ENCODE peak calls at places on chromosomes 4 and X, in seven cellular contexts. E, B, V, Z, U, N and W are unnamed samples.

GRCh38 chrX:33817266-33817665 is 314.8 kb downstream of the FAM47A start:
- DNase-seq in E (no peak), B (no peak), V (no peak), Z (no peak), U (no peak), N (no peak), W (no peak)

GRCh38 chrX:106611682-106612402 is at the start of gene RADX:
- DNase-seq in E (peak; percentile 84), B (peak; percentile 95), V (peak; percentile 91), Z (peak; percentile 80), U (peak; percentile 75), N (peak; percentile 69), W (peak; percentile 79)

GRCh38 chr4:89290727-89291126 is 16.9 kb downstream of the GPRIN3 start:
- DNase-seq in E (no peak), B (no peak), V (no peak), Z (no peak), U (no peak), N (no peak), W (no peak)

GRCh38 chrX:128057421-128057820 is 5.2 kb upstream of the ACTRT1 start:
- DNase-seq in E (no peak), B (no peak), V (no peak), Z (no peak), U (no peak), N (no peak), W (no peak)

GRCh38 chr4:6196871-6197270 is 3.5 kb downstream of the JAKMIP1 start:
- DNase-seq in E (no peak), B (no peak), V (no peak), Z (peak; percentile 35), U (no peak), N (no peak), W (no peak)

GRCh38 chr4:99887837-99888236 is 6.4 kb downstream of the LAMTOR3 start:
- DNase-seq in E (no peak), B (no peak), V (no peak), Z (no peak), U (no peak), N (no peak), W (no peak)

GRCh38 chr4:69907151-69907550 is 23.7 kb upstream of the CSN1S1 start:
- DNase-seq in E (no peak), B (no peak), V (no peak), Z (no peak), U (no peak), N (no peak), W (no peak)

GRCh38 chrX:132837971-132838370 is 120.5 kb downstream of the HS6ST2 start:
- DNase-seq in E (no peak), B (no peak), V (no peak), Z (no peak), U (no peak), N (no peak), W (no peak)

GRCh38 chrX:44063611-44064010 is 90.4 kb upstream of the NDP start:
- DNase-seq in E (no peak), B (no peak), V (no peak), Z (no peak), U (no peak), N (no peak), W (no peak)

GRCh38 chr4:5654791-5655190 is 53.6 kb downstream of the EVC2 start:
- DNase-seq in E (no peak), B (no peak), V (no peak), Z (no peak), U (no peak), N (no peak), W (peak; percentile 10)

GRCh38 chrX:150256297-150256650 is 106.8 kb upstream of the MAMLD1 start:
- DNase-seq in E (no peak), B (no peak), V (no peak), Z (no peak), U (no peak), N (no peak), W (no peak)

GRCh38 chr4:117623321-117623720 is 411.0 kb upstream of the NDST3 start:
- DNase-seq in E (no peak), B (no peak), V (no peak), Z (no peak), U (no peak), N (no peak), W (no peak)

GRCh38 chr4:92235741-92236140 is 68.0 kb upstream of the GRID2 start:
- DNase-seq in E (no peak), B (no peak), V (no peak), Z (no peak), U (no peak), N (no peak), W (no peak)

GRCh38 chr4:23921447-23921845 is 31.6 kb upstream of the PPARGC1A start:
- DNase-seq in E (no peak), B (no peak), V (no peak), Z (no peak), U (no peak), N (no peak), W (no peak)

GRCh38 chr4:8848507-8849265 is 23.0 kb downstream of the HMX1 start:
- DNase-seq in E (no peak), B (no peak), V (no peak), Z (peak; percentile 41), U (peak; percentile 35), N (no peak), W (no peak)

GRCh38 chrX:136147320-136147901 is at the start of gene FHL1:
- DNase-seq in E (peak; percentile 46), B (no peak), V (no peak), Z (peak; percentile 86), U (peak; percentile 50), N (peak; percentile 79), W (peak; percentile 16)

DNA sequence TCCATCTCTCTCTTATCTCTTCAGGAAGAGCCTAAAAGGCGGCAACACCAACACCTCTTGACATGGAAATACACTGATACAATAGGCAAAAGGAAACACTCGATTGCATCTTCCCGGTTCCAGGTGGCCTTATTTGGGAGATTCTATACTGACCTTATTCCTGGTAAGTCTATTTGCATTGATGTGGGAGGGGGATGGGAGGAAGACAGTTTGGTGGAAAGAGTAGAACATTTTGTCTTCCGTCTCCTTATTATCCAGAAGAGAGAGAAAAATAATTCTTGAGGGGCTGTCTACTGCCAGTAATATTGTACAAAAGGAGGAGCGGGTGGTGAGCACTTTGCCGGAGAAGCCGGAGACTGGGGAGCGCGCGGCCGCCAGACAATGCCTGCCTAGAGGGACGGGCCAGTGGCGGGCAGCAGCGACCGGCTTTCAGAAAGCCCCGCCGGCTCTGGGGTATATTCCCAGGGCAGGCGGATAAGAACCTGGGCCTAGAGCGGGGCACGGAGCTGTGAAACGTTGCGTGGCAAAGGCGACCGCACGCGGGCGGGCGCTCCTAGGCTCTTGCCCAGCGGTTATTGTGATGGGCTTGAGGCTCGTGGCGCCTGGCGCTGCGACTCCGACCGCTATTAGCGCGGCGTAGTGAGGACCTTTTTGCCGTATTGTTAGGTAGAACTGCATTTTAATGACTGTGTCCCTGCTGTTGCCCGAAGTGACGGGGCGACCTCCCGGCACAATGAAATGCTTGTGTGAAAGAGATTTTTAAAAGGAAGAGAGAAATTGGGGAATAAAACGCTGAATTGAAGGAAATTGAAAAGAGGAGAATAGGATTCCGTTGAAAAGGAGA is 520 bp downstream of the PRDM8 start:
- DNase-seq in E (no peak), B (no peak), V (peak; percentile 66), Z (no peak), U (peak; percentile 73), N (no peak), W (no peak)
- H3K27ac ChIP-seq in E (no peak overlapping the region), B (no peak overlapping the region), V (no peak overlapping the region), Z (no peak overlapping the region), U (no peak overlapping the region), N (peak overlapping the region; percentile 38), W (peak overlapping the region; percentile 94)

GRCh38 chrX:154327026-154327820 is 31.6 kb downstream of the TKTL1 start:
- DNase-seq in E (peak; percentile 55), B (no peak), V (no peak), Z (no peak), U (no peak), N (no peak), W (no peak)
- H3K27ac ChIP-seq in E (peak overlapping the region; percentile 27), B (no peak overlapping the region), V (no peak overlapping the region), Z (no peak overlapping the region), U (no peak overlapping the region), N (no peak overlapping the region), W (no peak overlapping the region)

DNA sequence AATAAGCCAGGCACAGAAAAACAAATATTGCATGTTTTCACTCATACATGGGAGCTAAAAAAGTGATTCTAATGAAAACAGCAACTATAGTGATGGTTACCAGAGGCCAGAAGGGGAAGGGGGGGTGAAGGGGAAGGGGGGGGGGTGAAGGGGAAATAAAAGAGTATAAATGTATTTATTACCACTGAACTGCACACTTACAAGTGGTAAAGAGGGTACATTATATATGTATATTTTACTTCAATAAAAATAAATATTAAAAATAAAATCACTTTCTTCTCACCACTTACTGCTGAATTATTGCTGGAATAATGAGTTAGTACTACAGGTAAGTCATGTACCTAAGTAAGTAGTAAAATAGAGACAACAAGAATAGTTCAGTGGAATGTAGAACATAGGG is 2.1 kb upstream of the VCX3B start:
- DNase-seq in E (no peak), B (no peak), V (no peak), Z (no peak), U (no peak), N (no peak), W (no peak)
- H3K27ac ChIP-seq in E (no peak overlapping the region), B (no peak overlapping the region), V (no peak overlapping the region), Z (no peak overlapping the region), U (no peak overlapping the region), N (no peak overlapping the region), W (no peak overlapping the region)

GRCh38 chr4:76017056-76017686 is 6.1 kb downstream of the CXCL10 start:
- DNase-seq in E (no peak), B (no peak), V (no peak), Z (no peak), U (no peak), N (no peak), W (no peak)
- H3K27ac ChIP-seq in E (no peak overlapping the region), B (no peak overlapping the region), V (no peak overlapping the region), Z (no peak overlapping the region), U (no peak overlapping the region), N (no peak overlapping the region), W (no peak overlapping the region)

GRCh38 chr4:30720021-30720655 is at the start of gene PCDH7:
- DNase-seq in E (no peak), B (no peak), V (peak; percentile 41), Z (peak; percentile 70), U (peak; percentile 76), N (peak; percentile 52), W (no peak)
- H3K27ac ChIP-seq in E (no peak within 1 kb of the TSS), B (no peak within 1 kb of the TSS), V (no peak within 1 kb of the TSS), Z (peak within 1 kb of the TSS; percentile 81), U (no peak within 1 kb of the TSS), N (peak within 1 kb of the TSS; percentile 86), W (peak within 1 kb of the TSS; percentile 73)

GRCh38 chrX:115341421-115341820 is 51.9 kb downstream of the LUZP4 start:
- DNase-seq in E (no peak), B (no peak), V (no peak), Z (no peak), U (no peak), N (no peak), W (no peak)

GRCh38 chrX:115350696-115351408 is 61.3 kb downstream of the LUZP4 start:
- DNase-seq in E (no peak), B (no peak), V (no peak), Z (no peak), U (no peak), N (no peak), W (no peak)

GRCh38 chrX:115344885-115345653 is 55.6 kb downstream of the LUZP4 start:
- DNase-seq in E (no peak), B (no peak), V (peak; percentile 79), Z (peak; percentile 94), U (no peak), N (peak; percentile 95), W (peak; percentile 88)

GRCh38 chrX:115348440-115349225 is 59.1 kb downstream of the LUZP4 start:
- DNase-seq in E (no peak), B (no peak), V (no peak), Z (no peak), U (no peak), N (no peak), W (no peak)

GRCh38 chrX:115345654-115346014 is 56.1 kb downstream of the LUZP4 start:
- DNase-seq in E (no peak), B (no peak), V (no peak), Z (no peak), U (no peak), N (no peak), W (no peak)
- H3K27ac ChIP-seq in E (no peak overlapping the region), B (no peak overlapping the region), V (no peak overlapping the region), Z (peak overlapping the region; percentile 73), U (no peak overlapping the region), N (peak overlapping the region; percentile 80), W (peak overlapping the region; percentile 88)